ENCODE peak calls at places on chromosomes 6 and 20, in four cellular contexts. P is astrocyte of the spinal cord, G is GM06990, R is heart left ventricle. H is an unnamed sample.

GRCh38 chr6:5121479-5121878 is 36.3 kb downstream of the PPP1R3G start:
- DNase-seq in P (no peak), G (no peak), R (peak; percentile 90), H (no peak)

GRCh38 chr6:21946298-21946783 is 350.5 kb downstream of the PRL start:
- DNase-seq in P (peak; percentile 99), G (no peak), R (no peak), H (no peak)

GRCh38 chr6:71012871-71013456 is 56.1 kb upstream of the B3GAT2 start:
- DNase-seq in P (peak; percentile 49), G (peak; percentile 15), R (no peak), H (peak; percentile 61)

GRCh38 chr20:62310757-62311121 is 7.9 kb downstream of the ADRM1 start:
- DNase-seq in P (no peak), G (no peak), R (no peak), H (no peak)

GRCh38 chr6:121106962-121107361 is 227.3 kb downstream of the TBC1D32 start:
- DNase-seq in P (no peak), G (no peak), R (no peak), H (no peak)

GRCh38 chr6:89843070-89843469 is 13.4 kb downstream of the CASP8AP2 start:
- DNase-seq in P (peak; percentile 39), G (no peak), R (no peak), H (no peak)

GRCh38 chr6:32313964-32314363 is 57.7 kb downstream of the TSBP1 start:
- DNase-seq in P (no peak), G (no peak), R (no peak), H (no peak)

GRCh38 chr6:5132741-5133140 is 47.6 kb downstream of the PPP1R3G start:
- DNase-seq in P (peak; percentile 82), G (peak; percentile 60), R (peak; percentile 84), H (peak; percentile 41)

GRCh38 chr6:122890250-122890649 is 101.2 kb downstream of the SMPDL3A start:
- DNase-seq in P (no peak), G (no peak), R (no peak), H (no peak)

GRCh38 chr6:14817068-14817467 is 428.8 kb upstream of the JARID2 start:
- DNase-seq in P (no peak), G (no peak), R (no peak), H (no peak)

GRCh38 chr6:117498159-117498558 is 15.7 kb downstream of the DCBLD1 start:
- DNase-seq in P (peak; percentile 82), G (no peak), R (no peak), H (no peak)

GRCh38 chr20:40960521-40960956 is 68.1 kb upstream of the TOP1 start:
- DNase-seq in P (no peak), G (no peak), R (peak; percentile 42), H (no peak)

GRCh38 chr20:51416532-51417244 is 125.8 kb downstream of the NFATC2 start:
- DNase-seq in P (no peak), G (no peak), R (no peak), H (no peak)

GRCh38 chr6:65633516-65633915 is 73.5 kb downstream of the EYS start:
- DNase-seq in P (no peak), G (no peak), R (no peak), H (no peak)

GRCh38 chr6:99543968-99544367 is 24.5 kb downstream of the CCNC start:
- DNase-seq in P (no peak), G (no peak), R (no peak), H (no peak)

GRCh38 chr20:37071481-37071911 is 24.3 kb downstream of the RBL1 start:
- DNase-seq in P (peak; percentile 39), G (no peak), R (no peak), H (no peak)

GRCh38 chr6:164106345-164106769 is 691.8 kb downstream of the QKI start:
- DNase-seq in P (peak; percentile 48), G (no peak), R (peak; percentile 86), H (no peak)

GRCh38 chr20:33568378-33569289 is 78.7 kb downstream of the CBFA2T2 start:
- DNase-seq in P (no peak), G (peak; percentile 77), R (peak; percentile 42), H (peak; percentile 32)

GRCh38 chr6:133099573-133099972 is 141.6 kb upstream of the EYA4 start:
- DNase-seq in P (peak; percentile 93), G (no peak), R (no peak), H (no peak)

GRCh38 chr20:44832724-44833123 is 22.4 kb upstream of the RIMS4 start:
- DNase-seq in P (no peak), G (no peak), R (peak; percentile 29), H (no peak)

GRCh38 chr6:136920858-136921520 is 1.1 kb upstream of the SLC35D3 start:
- DNase-seq in P (peak; percentile 28), G (peak; percentile 13), R (no peak), H (peak; percentile 63)

GRCh38 chr20:56720620-56721213 is 91.6 kb downstream of the TFAP2C start:
- DNase-seq in P (no peak), G (no peak), R (no peak), H (no peak)

GRCh38 chr6:169865346-169866139 is 114.1 kb downstream of the ERMARD start:
- DNase-seq in P (no peak), G (no peak), R (no peak), H (no peak)

GRCh38 chr6:122048570-122048969 is 350.9 kb upstream of the HSF2 start:
- DNase-seq in P (no peak), G (no peak), R (no peak), H (no peak)

GRCh38 chr6:168150551-168151444 is 71.8 kb upstream of the FRMD1 start:
- DNase-seq in P (no peak), G (no peak), R (no peak), H (no peak)

GRCh38 chr6:161429921-161430490 is 156.1 kb upstream of the AGPAT4 start:
- DNase-seq in P (no peak), G (no peak), R (no peak), H (no peak)

GRCh38 chr6:93210908-93211307 is 208.5 kb downstream of the EPHA7 start:
- DNase-seq in P (no peak), G (no peak), R (no peak), H (no peak)

GRCh38 chr6:16230953-16231352 is 7.4 kb upstream of the GMPR start:
- DNase-seq in P (no peak), G (no peak), R (no peak), H (no peak)

GRCh38 chr20:32982617-32983458 is 21.4 kb downstream of the SUN5 start:
- DNase-seq in P (no peak), G (no peak), R (peak; percentile 75), H (no peak)

GRCh38 chr6:108123946-108124345 is 41.9 kb upstream of the NR2E1 start:
- DNase-seq in P (no peak), G (no peak), R (no peak), H (no peak)

GRCh38 chr20:36866164-36866563 is 9.8 kb upstream of the TLDC2 start:
- DNase-seq in P (no peak), G (no peak), R (peak; percentile 14), H (no peak)

GRCh38 chr6:143677891-143678737 is at the start of gene PHACTR2:
- DNase-seq in P (peak; percentile 84), G (peak; percentile 31), R (peak; percentile 85), H (peak; percentile 71)

GRCh38 chr6:63787021-63787420 is 151.4 kb downstream of the PHF3 start:
- DNase-seq in P (no peak), G (no peak), R (no peak), H (no peak)

GRCh38 chr6:160042014-160042773 is 73.3 kb downstream of the IGF2R start:
- DNase-seq in P (peak; percentile 78), G (no peak), R (no peak), H (no peak)

GRCh38 chr6:155201461-155202226 is 62.2 kb upstream of the CLDN20 start:
- DNase-seq in P (peak; percentile 89), G (peak; percentile 52), R (no peak), H (no peak)

GRCh38 chr6:129432738-129433137 is 277.2 kb downstream of the ARHGAP18 start:
- DNase-seq in P (peak; percentile 8), G (no peak), R (no peak), H (no peak)
- TF ChIP-seq CTCF in P (peak; percentile 20), G (peak; percentile 35), R (no peak), H (no peak)

DNA sequence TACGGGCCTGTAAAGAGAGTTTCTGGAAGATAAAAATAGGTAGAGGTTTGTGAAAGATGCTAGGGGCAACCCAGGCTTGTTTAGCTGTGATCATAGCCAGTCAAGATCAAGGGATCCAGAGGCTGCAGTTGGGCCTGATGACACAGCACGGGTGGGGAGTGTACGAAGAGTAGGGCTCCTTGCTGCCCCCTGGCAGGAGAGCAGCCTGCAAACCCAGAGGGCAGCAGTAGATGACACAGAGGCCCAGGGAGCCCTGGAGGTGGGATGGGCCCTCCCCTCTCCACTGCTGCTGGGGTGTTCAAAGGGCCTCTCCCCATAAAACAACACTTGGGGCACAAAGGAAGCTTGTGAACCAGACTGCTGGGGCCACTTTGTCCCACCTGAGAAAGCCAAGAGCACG is 47.2 kb downstream of the VEGFA start:
- DNase-seq in P (no peak), G (no peak), R (peak; percentile 75), H (peak; percentile 41)
- TF ChIP-seq CTCF in P (peak; percentile 37), G (peak; percentile 50), R (peak; percentile 51), H (no peak)

GRCh38 chr20:4897600-4897999 is 103.7 kb downstream of the SLC23A2 start:
- DNase-seq in P (no peak), G (no peak), R (no peak), H (no peak)

GRCh38 chr20:4898282-4898681 is 103.0 kb downstream of the SLC23A2 start:
- DNase-seq in P (peak; percentile 66), G (no peak), R (peak; percentile 76), H (no peak)

GRCh38 chr20:4896119-4896700 is 105.1 kb downstream of the SLC23A2 start:
- DNase-seq in P (no peak), G (no peak), R (no peak), H (no peak)

GRCh38 chr20:4898845-4899244 is 102.5 kb downstream of the SLC23A2 start:
- DNase-seq in P (no peak), G (no peak), R (no peak), H (no peak)

GRCh38 chr20:4896971-4897497 is 104.3 kb downstream of the SLC23A2 start:
- DNase-seq in P (no peak), G (no peak), R (no peak), H (no peak)
- TF ChIP-seq CTCF in P (no peak), G (peak; percentile 60), R (no peak), H (peak; percentile 35)

GRCh38 chr6:56889492-56889891 is 65.4 kb upstream of the BEND6 start:
- DNase-seq in P (no peak), G (no peak), R (no peak), H (no peak)

GRCh38 chr6:56890683-56891429 is 64.1 kb upstream of the BEND6 start:
- DNase-seq in P (peak; percentile 86), G (peak; percentile 77), R (no peak), H (peak; percentile 86)

GRCh38 chr6:56888687-56889086 is 66.2 kb upstream of the BEND6 start:
- DNase-seq in P (no peak), G (no peak), R (no peak), H (no peak)

GRCh38 chr6:56890066-56890465 is 64.8 kb upstream of the BEND6 start:
- DNase-seq in P (no peak), G (no peak), R (no peak), H (no peak)

DNA sequence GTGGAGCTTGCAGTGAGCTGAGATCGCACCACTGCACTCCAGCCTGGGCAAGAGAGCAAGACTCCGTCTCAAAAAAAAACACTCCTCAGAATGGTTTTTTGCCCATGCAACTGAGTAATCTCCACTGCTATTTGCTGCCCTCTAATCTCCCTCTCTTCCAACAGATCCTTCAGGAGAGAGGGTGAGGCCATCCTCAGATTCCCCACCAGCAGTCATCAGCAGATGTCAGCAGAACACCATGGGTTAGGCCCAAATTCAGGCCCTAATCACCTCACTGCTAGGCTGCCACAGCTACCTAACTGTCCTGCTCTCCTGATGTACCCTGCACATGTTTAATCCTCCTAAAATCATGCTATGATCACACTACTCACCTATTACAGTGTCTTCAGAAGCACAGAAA is 63.2 kb upstream of the BEND6 start:
- DNase-seq in P (no peak), G (no peak), R (no peak), H (peak; percentile 39)
- TF ChIP-seq CTCF in P (no peak), G (peak; percentile 16), R (no peak), H (no peak)